ENCODE peak calls at places on chromosome 20, in seven cellular contexts. X, S, C, D, A, B and W are unnamed samples.

GRCh38 chr20:16709017-16709416 is 20.8 kb upstream of the SNRPB2 start:
- DNase-seq in X (no peak), S (peak; percentile 48), C (no peak), D (no peak), A (no peak), B (no peak), W (no peak)

GRCh38 chr20:57960803-57961575 is 251.2 kb upstream of the PMEPA1 start:
- DNase-seq in X (no peak), S (no peak), C (no peak), D (no peak), A (no peak), B (no peak), W (no peak)

GRCh38 chr20:53711333-53712211 is 117.9 kb upstream of the ZNF217 start:
- DNase-seq in X (no peak), S (no peak), C (no peak), D (no peak), A (no peak), B (no peak), W (no peak)

GRCh38 chr20:11331096-11331495 is 586.6 kb upstream of the BTBD3 start:
- DNase-seq in X (no peak), S (no peak), C (no peak), D (no peak), A (peak; percentile 23), B (no peak), W (no peak)

GRCh38 chr20:21096321-21097043 is 9.7 kb downstream of the LINC00237 start:
- DNase-seq in X (no peak), S (peak; percentile 18), C (no peak), D (no peak), A (no peak), B (no peak), W (no peak)

GRCh38 chr20:57782631-57783041 is 72.8 kb upstream of the PMEPA1 start:
- DNase-seq in X (no peak), S (no peak), C (no peak), D (no peak), A (no peak), B (no peak), W (no peak)

GRCh38 chr20:47941869-47942268 is 156.6 kb upstream of the SULF2 start:
- DNase-seq in X (no peak), S (no peak), C (no peak), D (no peak), A (no peak), B (no peak), W (no peak)

GRCh38 chr20:62291251-62292066 is 11.3 kb upstream of the ADRM1 start:
- DNase-seq in X (no peak), S (no peak), C (no peak), D (no peak), A (no peak), B (no peak), W (no peak)

GRCh38 chr20:7924692-7925091 is 15.6 kb downstream of the HAO1 start:
- DNase-seq in X (no peak), S (no peak), C (no peak), D (no peak), A (peak; percentile 40), B (no peak), W (no peak)

GRCh38 chr20:49236301-49236700 is 17.1 kb downstream of the DDX27 start:
- DNase-seq in X (no peak), S (no peak), C (no peak), D (no peak), A (no peak), B (no peak), W (no peak)

GRCh38 chr20:19341348-19342053 is 129.1 kb downstream of the SLC24A3 start:
- DNase-seq in X (no peak), S (no peak), C (no peak), D (no peak), A (no peak), B (no peak), W (no peak)

GRCh38 chr20:8153281-8153908 is 21.3 kb downstream of the PLCB1 start:
- DNase-seq in X (no peak), S (no peak), C (no peak), D (no peak), A (no peak), B (no peak), W (no peak)

GRCh38 chr20:43868091-43868490 is 46.6 kb upstream of the TOX2 start:
- DNase-seq in X (no peak), S (no peak), C (no peak), D (no peak), A (no peak), B (no peak), W (no peak)

GRCh38 chr20:37323985-37324384 is 22.0 kb upstream of the SRC start:
- DNase-seq in X (no peak), S (no peak), C (no peak), D (no peak), A (peak; percentile 60), B (no peak), W (no peak)

GRCh38 chr20:25243416-25243979 is 4.4 kb upstream of the PYGB start:
- DNase-seq in X (no peak), S (no peak), C (no peak), D (no peak), A (no peak), B (no peak), W (no peak)

GRCh38 chr20:37986873-37987601 is 46.2 kb downstream of the TTI1 start:
- DNase-seq in X (no peak), S (no peak), C (no peak), D (no peak), A (peak; percentile 92), B (no peak), W (peak; percentile 82)

GRCh38 chr20:45037050-45037449 is 63.9 kb downstream of the KCNS1 start:
- DNase-seq in X (no peak), S (no peak), C (no peak), D (no peak), A (peak; percentile 71), B (no peak), W (peak; percentile 26)

GRCh38 chr20:44428174-44429016 is 47.3 kb upstream of the TTPAL start:
- DNase-seq in X (no peak), S (no peak), C (no peak), D (no peak), A (no peak), B (no peak), W (no peak)

GRCh38 chr20:59776059-59776603 is 157.3 kb downstream of the SYCP2 start:
- DNase-seq in X (no peak), S (no peak), C (no peak), D (no peak), A (no peak), B (no peak), W (peak; percentile 13)

GRCh38 chr20:3811421-3812258 is 8.7 kb upstream of the AP5S1 start:
- DNase-seq in X (peak; percentile 86), S (no peak), C (peak; percentile 87), D (peak; percentile 56), A (peak; percentile 97), B (peak; percentile 69), W (peak; percentile 99)

GRCh38 chr20:10115021-10115420 is 80.2 kb downstream of the ANKEF1 start:
- DNase-seq in X (no peak), S (no peak), C (no peak), D (no peak), A (no peak), B (no peak), W (no peak)

GRCh38 chr20:1792274-1792673 is 102.9 kb upstream of the SIRPA start:
- DNase-seq in X (no peak), S (no peak), C (no peak), D (no peak), A (no peak), B (no peak), W (no peak)

GRCh38 chr20:53677447-53678314 is 84.0 kb upstream of the ZNF217 start:
- DNase-seq in X (no peak), S (no peak), C (no peak), D (no peak), A (no peak), B (no peak), W (peak; percentile 45)

GRCh38 chr20:59210186-59210585 is 46.6 kb downstream of the ZNF831 start:
- DNase-seq in X (no peak), S (no peak), C (no peak), D (no peak), A (no peak), B (no peak), W (no peak)

GRCh38 chr20:63655249-63655648 is 2.0 kb upstream of the STMN3 start:
- DNase-seq in X (no peak), S (no peak), C (no peak), D (no peak), A (no peak), B (no peak), W (no peak)

GRCh38 chr20:52035498-52035897 is 156.1 kb downstream of the ZFP64 start:
- DNase-seq in X (no peak), S (no peak), C (no peak), D (no peak), A (no peak), B (no peak), W (no peak)

GRCh38 chr20:327946-328563 is 2.7 kb downstream of the SOX12 start:
- DNase-seq in X (no peak), S (no peak), C (no peak), D (no peak), A (no peak), B (no peak), W (no peak)

GRCh38 chr20:63453029-63453523 is 19.4 kb downstream of the KCNQ2 start:
- DNase-seq in X (no peak), S (peak; percentile 58), C (no peak), D (no peak), A (no peak), B (no peak), W (no peak)

GRCh38 chr20:53707341-53708102 is 113.9 kb upstream of the ZNF217 start:
- DNase-seq in X (no peak), S (no peak), C (no peak), D (peak; percentile 48), A (peak; percentile 4), B (no peak), W (no peak)

GRCh38 chr20:1818895-1819294 is 76.3 kb upstream of the SIRPA start:
- DNase-seq in X (no peak), S (no peak), C (no peak), D (no peak), A (no peak), B (no peak), W (no peak)

GRCh38 chr20:46998497-46999190 is 104.0 kb downstream of the EYA2 start:
- DNase-seq in X (no peak), S (no peak), C (no peak), D (no peak), A (no peak), B (no peak), W (no peak)

GRCh38 chr20:45893831-45894230 is 2.7 kb downstream of the CTSA start:
- DNase-seq in X (no peak), S (no peak), C (no peak), D (no peak), A (no peak), B (no peak), W (no peak)

GRCh38 chr20:2798095-2798805 is 2.2 kb downstream of the CPXM1 start:
- DNase-seq in X (no peak), S (no peak), C (no peak), D (no peak), A (no peak), B (no peak), W (no peak)

GRCh38 chr20:49510562-49511117 is 28.2 kb upstream of the KCNB1 start:
- DNase-seq in X (no peak), S (no peak), C (no peak), D (no peak), A (peak; percentile 99), B (no peak), W (peak; percentile 20)

GRCh38 chr20:46965477-46965876 is 70.8 kb downstream of the EYA2 start:
- DNase-seq in X (no peak), S (no peak), C (no peak), D (no peak), A (no peak), B (no peak), W (no peak)